ENCODE peak calls at places on chromosomes 13 and 19, in nine cellular contexts. S is NCI-H1105 treated with DMSO at 0.1 percent for 48 hours; H is A549; A is stimulated activated naive CD8-positive, alpha-beta T cell treated with anti-CD3 and anti-CD28 coated beads, Interleukin-15, Interleukin-2, amounts not matched to agents 100 U/mL and 50 U/mL, for 24 hours; Y is activated CD4-positive, alpha-beta T cell treated with anti-CD3 and anti-CD28 coated beads for 48 hours; B is hepatocyte; V is neural crest cell; T is left ventricle myocardium inferior; N is frontal cortex. U is an unnamed sample.

GRCh38 chr13:114106526-114106925 is 25.9 kb downstream of the RASA3 start:
- DNase-seq in T (no peak), Y (no peak), H (no peak), N (no peak), S (no peak), V (no peak), A (peak; percentile 1), B (no peak), U (no peak)

GRCh38 chr19:38718747-38719543 is 25.3 kb downstream of the CAPN12 start:
- DNase-seq in S (no peak), B (no peak), V (no peak), T (peak; percentile 75), H (no peak), Y (no peak), A (no peak), N (no peak), U (peak; percentile 76)

GRCh38 chr19:1942934-1943555 is 2.1 kb downstream of the CSNK1G2 start:
- DNase-seq in Y (no peak), A (no peak), V (no peak), T (no peak), S (no peak), H (no peak), N (no peak), B (no peak), U (no peak)

GRCh38 chr13:41054212-41054877 is 7.0 kb upstream of the WBP4 start:
- DNase-seq in H (peak; percentile 22), Y (peak; percentile 39), N (no peak), A (peak; percentile 38), B (peak; percentile 76), V (peak; percentile 9), S (peak; percentile 18), T (no peak), U (peak; percentile 30)

GRCh38 chr13:112885782-112886268 is 83.2 kb upstream of the MCF2L start:
- DNase-seq in A (no peak), H (peak; percentile 20), Y (no peak), T (peak; percentile 82), B (peak; percentile 95), S (peak; percentile 79), V (peak; percentile 72), N (no peak), U (peak; percentile 88)

GRCh38 chr13:44364019-44364418 is 9.6 kb upstream of the SERP2 start:
- DNase-seq in Y (no peak), A (no peak), T (peak; percentile 24), B (no peak), N (no peak), S (no peak), V (no peak), H (no peak), U (no peak)

GRCh38 chr13:26300140-26300539 is 46.2 kb downstream of the CDK8 start:
- DNase-seq in N (no peak), B (no peak), T (no peak), S (no peak), Y (no peak), A (peak; percentile 14), V (no peak), H (no peak), U (no peak)

GRCh38 chr13:45851171-45851889 is at the start of gene SIAH3:
- DNase-seq in S (no peak), T (no peak), V (no peak), N (no peak), Y (peak; percentile 44), B (peak; percentile 14), A (peak; percentile 17), H (no peak), U (no peak)

GRCh38 chr19:23957660-23958281 is 43.1 kb downstream of the ZNF726 start:
- DNase-seq in V (no peak), N (no peak), A (no peak), H (no peak), B (no peak), Y (peak; percentile 6), T (no peak), S (no peak), U (no peak)

GRCh38 chr19:37519890-37520289 is 13.2 kb downstream of the ZNF793 start:
- DNase-seq in A (no peak), Y (no peak), T (no peak), V (no peak), S (no peak), N (no peak), B (peak; percentile 20), H (no peak), U (no peak)

GRCh38 chr13:19597523-19597922 is 35.9 kb upstream of the MPHOSPH8 start:
- DNase-seq in H (no peak), T (no peak), Y (no peak), A (no peak), B (no peak), N (no peak), S (no peak), V (no peak), U (no peak)

GRCh38 chr13:37392389-37392788 is 206.2 kb downstream of the POSTN start:
- DNase-seq in T (no peak), H (no peak), S (no peak), Y (no peak), B (no peak), N (no peak), V (no peak), A (no peak), U (no peak)

GRCh38 chr19:18321729-18322091 is 1.2 kb downstream of the LSM4 start:
- DNase-seq in Y (peak; percentile 56), B (no peak), S (no peak), H (no peak), A (no peak), T (no peak), V (no peak), N (no peak), U (no peak)

GRCh38 chr13:33633701-33634525 is 184.0 kb upstream of the RFC3 start:
- DNase-seq in B (no peak), A (no peak), S (no peak), H (no peak), T (no peak), N (no peak), Y (no peak), V (peak; percentile 12), U (no peak)

GRCh38 chr13:60881507-60881906 is 484.5 kb downstream of the TDRD3 start:
- DNase-seq in N (no peak), B (no peak), V (no peak), Y (no peak), S (no peak), A (no peak), H (no peak), T (no peak), U (no peak)

GRCh38 chr19:57008432-57008831 is 111.4 kb upstream of the USP29 start:
- DNase-seq in Y (no peak), H (no peak), T (no peak), N (no peak), V (no peak), A (no peak), S (no peak), B (no peak), U (no peak)

GRCh38 chr13:33099860-33100259 is 83.6 kb downstream of the KL start:
- DNase-seq in B (no peak), V (no peak), T (no peak), S (no peak), H (no peak), N (no peak), Y (no peak), A (no peak), U (no peak)

GRCh38 chr13:36815069-36815468 is 4.0 kb upstream of the RFXAP start:
- DNase-seq in B (no peak), A (no peak), T (no peak), H (no peak), S (no peak), V (no peak), N (no peak), Y (peak; percentile 8), U (no peak)

GRCh38 chr13:59409211-59409610 is 754.5 kb downstream of the DIAPH3 start:
- DNase-seq in T (peak; percentile 79), V (no peak), S (peak; percentile 91), B (peak; percentile 38), A (no peak), N (no peak), H (no peak), Y (no peak), U (peak; percentile 55)

GRCh38 chr13:20387441-20387971 is 138.2 kb downstream of the CRYL1 start:
- DNase-seq in H (no peak), A (no peak), S (no peak), N (no peak), T (no peak), V (no peak), B (no peak), Y (no peak), U (no peak)